ENCODE peak calls at places on chromosomes 6 and 20, in eight cellular contexts. F is kidney, A is hepatocyte, K is IMR-90, P is aorta, L is left ventricle myocardium inferior, M is neuronal stem cell, X is fibroblast of lung. Q is an unnamed sample. For H3K4me1, the result is how much of the 10 kb centered on the place peaks cover.

GRCh38 chr6:117137711-117138110 is 127.6 kb upstream of the VGLL2 start:
- DNase-seq in L (no peak), F (no peak), M (no peak), X (no peak), K (no peak), P (no peak), A (no peak), Q (no peak)

GRCh38 chr20:56373942-56374341 is 15.2 kb downstream of the FAM210B start:
- DNase-seq in A (peak), K (peak), P (no peak), L (no peak), F (no peak), M (no peak), X (peak), Q (peak)

GRCh38 chr6:154500769-154501171 is 9.7 kb downstream of the CNKSR3 start:
- DNase-seq in L (no peak), A (peak), F (no peak), X (no peak), K (no peak), M (no peak), P (no peak), Q (peak)

GRCh38 chr6:39228992-39229767 is at the start of gene KCNK5:
- DNase-seq in K (peak), F (peak), P (peak), M (peak), L (peak), A (peak), X (peak), Q (peak)

GRCh38 chr20:50450493-50450826 is 59.7 kb upstream of the PTPN1 start:
- DNase-seq in M (no peak), L (no peak), K (no peak), X (no peak), P (peak), A (no peak), F (no peak), Q (no peak)

GRCh38 chr20:36821964-36822437 is 48.4 kb upstream of the DSN1 start:
- DNase-seq in A (no peak), L (no peak), K (no peak), P (no peak), M (no peak), X (no peak), F (no peak), Q (no peak)

GRCh38 chr20:20695250-20695816 is 17.1 kb downstream of the RALGAPA2 start:
- DNase-seq in A (no peak), M (no peak), K (no peak), P (no peak), F (no peak), L (no peak), X (no peak), Q (no peak)

GRCh38 chr6:107154131-107154906 is 39.0 kb upstream of the BEND3 start:
- DNase-seq in P (no peak), L (no peak), M (peak), K (no peak), A (peak), F (no peak), X (peak), Q (no peak)

GRCh38 chr20:39298116-39298515 is 336.0 kb downstream of the DHX35 start:
- DNase-seq in X (no peak), F (no peak), K (no peak), L (no peak), M (no peak), P (no peak), A (no peak), Q (no peak)

GRCh38 chr6:145087034-145087433 is 648.3 kb downstream of the EPM2A start:
- DNase-seq in F (no peak), K (peak), A (no peak), X (peak), M (no peak), L (no peak), P (no peak), Q (no peak)

GRCh38 chr20:23647346-23647745 is 9.6 kb upstream of the CST3 start:
- DNase-seq in K (peak), A (no peak), M (no peak), X (no peak), F (no peak), P (no peak), L (no peak), Q (no peak)

GRCh38 chr6:57220083-57220703 is 1.9 kb downstream of the RAB23 start:
- DNase-seq in K (no peak), F (no peak), A (no peak), X (no peak), L (no peak), M (no peak), P (no peak), Q (no peak)

GRCh38 chr20:64212750-64213149 is 42.8 kb upstream of the PCMTD2 start:
- DNase-seq in A (peak), F (peak), X (peak), K (peak), M (no peak), L (peak), P (no peak), Q (no peak)

GRCh38 chr6:154582696-154583095 is 72.2 kb upstream of the CNKSR3 start:
- DNase-seq in K (no peak), L (no peak), P (no peak), X (no peak), M (no peak), A (no peak), F (no peak), Q (no peak)

GRCh38 chr20:1105599-1106194 is 12.7 kb upstream of the PSMF1 start:
- DNase-seq in X (no peak), A (no peak), F (no peak), P (no peak), M (no peak), K (no peak), L (no peak), Q (no peak)

GRCh38 chr20:25276533-25277050 is 28.7 kb downstream of the PYGB start:
- DNase-seq in L (peak), M (no peak), F (peak), P (peak), K (no peak), X (no peak), A (no peak), Q (no peak)

GRCh38 chr6:32886674-32887383 is 32.8 kb downstream of the PSMB9 start:
- DNase-seq in A (no peak), P (no peak), K (peak), X (peak), M (no peak), L (no peak), F (peak), Q (peak)

GRCh38 chr20:31760457-31761240 is 21.6 kb downstream of the TPX2 start:
- DNase-seq in P (no peak), X (peak), L (no peak), F (no peak), K (peak), A (no peak), M (no peak), Q (peak)

GRCh38 chr6:70398783-70399730 is 14.3 kb upstream of the FAM135A start:
- DNase-seq in P (no peak), L (no peak), A (peak), F (peak), K (peak), M (no peak), X (peak), Q (peak)

GRCh38 chr20:57526067-57526884 is 1.3 kb upstream of the CTCFL start:
- DNase-seq in A (no peak), L (no peak), X (no peak), K (no peak), P (no peak), M (no peak), F (no peak), Q (no peak)

GRCh38 chr20:50259705-50260479 is 69.3 kb downstream of the CEBPB start:
- DNase-seq in A (no peak), F (peak), K (no peak), X (no peak), P (peak), L (peak), M (no peak), Q (no peak)

GRCh38 chr6:119444642-119445557 is 95.3 kb upstream of the MAN1A1 start:
- DNase-seq in P (no peak), A (no peak), L (no peak), M (no peak), K (peak), F (no peak), X (peak), Q (no peak)

GRCh38 chr20:20664795-20665194 is 47.6 kb downstream of the RALGAPA2 start:
- DNase-seq in X (peak), K (no peak), M (peak), F (no peak), P (no peak), A (peak), L (no peak), Q (peak)

GRCh38 chr6:75268121-75268987 is 16.2 kb downstream of the TMEM30A start:
- DNase-seq in K (peak), X (peak), M (no peak), F (no peak), L (no peak), A (no peak), P (no peak), Q (peak)

GRCh38 chr20:13449868-13450441 is 188.8 kb downstream of the TASP1 start:
- DNase-seq in L (no peak), F (no peak), P (no peak), X (peak), K (peak), M (no peak), A (no peak), Q (peak)

GRCh38 chr20:21503345-21503744 is 10.5 kb downstream of the NKX2-2 start:
- DNase-seq in K (peak), A (no peak), X (peak), P (no peak), M (no peak), L (no peak), F (no peak), Q (peak)

DNA sequence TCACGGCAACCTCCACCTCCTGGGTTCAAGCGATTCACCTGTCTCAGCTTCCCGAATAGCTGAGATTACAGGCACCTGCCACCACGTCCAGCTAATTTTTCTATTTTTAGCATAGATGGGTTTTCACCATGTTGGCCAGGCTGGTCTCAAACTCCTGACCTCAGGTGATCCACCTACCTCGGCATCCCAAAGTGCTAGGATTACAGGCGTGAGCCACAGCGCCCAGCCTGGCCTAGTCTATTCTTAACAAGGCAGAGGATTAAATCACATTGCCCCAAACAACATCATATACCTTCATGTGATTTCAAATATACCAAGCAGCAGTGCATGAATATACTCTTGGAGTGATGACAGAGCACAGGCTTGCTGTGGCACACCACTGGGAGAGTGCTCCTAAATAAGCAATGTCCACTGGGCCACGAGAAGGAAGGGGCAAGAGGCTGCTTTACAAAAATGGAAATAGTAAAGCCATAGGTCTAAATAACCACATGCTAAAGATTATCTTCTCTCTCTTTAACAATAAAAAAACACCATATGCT is 76.6 kb upstream of the TULP1 start:
- DNase-seq in M (no peak), P (no peak), K (no peak), L (no peak), X (no peak), F (no peak), A (no peak), Q (no peak)
- H3K4me1 ChIP-seq in M (under half), P (under half), K (under half), L (half or more), X (under half), F (under half), A (under half), Q (under half)

GRCh38 chr6:52553719-52554118 is 23.1 kb downstream of the TRAM2 start:
- DNase-seq in M (no peak), L (no peak), F (no peak), P (no peak), X (no peak), K (no peak), A (no peak), Q (no peak)

GRCh38 chr6:52552278-52552643 is 24.6 kb downstream of the TRAM2 start:
- DNase-seq in M (no peak), L (no peak), A (no peak), F (no peak), P (no peak), K (no peak), X (no peak), Q (no peak)

GRCh38 chr6:52551483-52552277 is 25.2 kb downstream of the TRAM2 start:
- DNase-seq in M (peak), A (peak), X (peak), F (no peak), P (peak), L (peak), K (peak), Q (peak)

GRCh38 chr6:52554684-52555280 is 22.1 kb downstream of the TRAM2 start:
- DNase-seq in P (no peak), K (no peak), F (no peak), A (no peak), X (peak), M (no peak), L (no peak), Q (no peak)

GRCh38 chr6:52553158-52553557 is 23.7 kb downstream of the TRAM2 start:
- DNase-seq in M (no peak), P (no peak), L (no peak), X (no peak), K (no peak), F (no peak), A (no peak), Q (no peak)
- H3K27ac ChIP-seq in M (no peak), P (peak), L (no peak), X (peak), K (peak), F (no peak), A (no peak), Q (no peak)

DNA sequence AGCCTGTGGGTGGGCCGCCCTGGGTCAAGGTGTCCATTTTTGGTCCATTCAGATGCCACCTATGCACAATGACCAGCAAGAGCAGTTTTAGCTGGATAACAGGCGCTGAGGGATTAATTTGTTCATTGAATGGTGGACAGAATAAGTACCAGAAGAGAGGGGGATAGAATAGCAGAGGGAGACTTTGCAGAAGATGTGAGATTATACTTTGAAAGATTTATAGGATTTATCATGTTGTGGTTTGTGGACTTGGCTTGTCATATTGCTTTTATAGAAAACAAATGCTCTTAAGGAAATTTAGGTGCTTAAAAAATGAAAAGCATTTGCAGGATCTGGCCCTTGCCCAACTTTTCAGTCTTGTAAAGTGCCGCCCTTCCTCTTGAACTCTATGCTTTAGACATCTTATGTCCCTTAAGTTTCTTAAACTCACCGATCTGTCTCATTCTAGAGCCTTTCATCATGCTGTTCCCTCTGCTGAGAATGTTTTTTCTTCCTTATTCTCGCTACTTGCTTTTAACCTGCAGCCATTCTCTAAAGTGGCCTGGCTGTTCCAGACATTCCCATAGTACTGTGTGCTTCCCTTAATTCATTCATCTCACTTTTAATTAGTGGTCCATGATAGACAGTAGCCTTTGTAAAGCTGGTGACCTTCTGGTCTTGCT is 42.5 kb downstream of the CD109 start:
- DNase-seq in F (no peak), X (peak), M (no peak), P (no peak), A (no peak), K (no peak), L (no peak), Q (peak)
- H3K4me1 ChIP-seq in F (under half), X (under half), M (under half), P (under half), A (under half), K (under half), L (under half), Q (under half)

GRCh38 chr20:30488941-30489601 is 768.4 kb upstream of the DEFB115 start:
- DNase-seq in M (no peak), F (no peak), K (no peak), P (no peak), X (no peak), A (no peak), L (no peak), Q (no peak)

GRCh38 chr20:30486103-30486478 is 771.4 kb upstream of the DEFB115 start:
- DNase-seq in L (no peak), F (no peak), A (no peak), K (no peak), X (peak), P (no peak), M (no peak), Q (no peak)

GRCh38 chr20:30491016-30491415 is 766.4 kb upstream of the DEFB115 start:
- DNase-seq in A (no peak), K (no peak), L (no peak), X (no peak), F (no peak), P (no peak), M (no peak), Q (no peak)

GRCh38 chr20:30487947-30488926 is 769.2 kb upstream of the DEFB115 start:
- DNase-seq in L (no peak), M (no peak), K (no peak), P (no peak), X (no peak), A (no peak), F (no peak), Q (no peak)

DNA sequence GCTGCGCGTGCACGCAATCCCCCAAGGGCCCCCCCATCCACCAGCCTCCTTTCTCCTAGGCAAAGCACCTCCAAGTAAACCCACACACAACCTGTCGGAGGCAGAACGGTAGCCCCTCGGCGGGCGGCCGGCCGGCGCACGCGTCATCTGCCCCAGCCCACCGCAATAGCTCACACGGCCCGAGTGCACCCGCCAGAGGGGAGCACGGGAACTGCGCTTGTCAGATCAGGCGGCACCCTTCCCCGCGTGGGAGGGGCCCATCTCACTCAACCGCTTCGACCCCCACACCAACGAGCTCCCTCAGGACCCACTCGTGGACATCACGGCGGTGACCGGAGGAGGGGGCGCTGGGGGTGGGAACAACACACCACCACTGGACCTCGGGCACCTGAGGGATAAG is 767.9 kb upstream of the DEFB115 start:
- DNase-seq in M (no peak), A (no peak), P (no peak), X (no peak), F (no peak), K (no peak), L (no peak), Q (no peak)
- H3K27ac ChIP-seq in M (no peak), A (no peak), P (no peak), X (no peak), F (no peak), K (no peak), L (no peak), Q (no peak)

Q was measured in PC-3.